ENCODE peak calls at places on chromosomes 13 and 19, in eight cellular contexts. O is AML-193; N is caudate nucleus; S is NCI-H510A; G is neural progenitor cell; E is stimulated activated CD8-positive, alpha-beta memory T cell treated with anti-CD3 and anti-CD28 coated beads, Interleukin-4, amount 100 ng/mL, for 4 hours; T is astrocyte of the cerebellum; Q is myocyte. F is an unnamed sample.

GRCh38 chr13:97125051-97125809 is 96.9 kb upstream of the MBNL2 start:
- DNase-seq in O (no peak), N (no peak), S (peak; percentile 48), G (peak; percentile 38), E (no peak), T (peak; percentile 65), Q (peak; percentile 79), F (no peak)

GRCh38 chr19:48907671-48908070 is 7.6 kb downstream of the NUCB1 start:
- DNase-seq in O (no peak), N (no peak), S (no peak), G (no peak), E (no peak), T (no peak), Q (no peak), F (no peak)

GRCh38 chr19:24159707-24160106 is 72.7 kb downstream of the ZNF254 start:
- DNase-seq in O (peak; percentile 5), N (no peak), S (no peak), G (no peak), E (no peak), T (no peak), Q (peak; percentile 6), F (no peak)

GRCh38 chr19:50309396-50310125 is 19.6 kb downstream of the KCNC3 start:
- DNase-seq in O (no peak), N (no peak), S (no peak), G (no peak), E (no peak), T (no peak), Q (no peak), F (no peak)

GRCh38 chr19:29781582-29782580 is 29.9 kb upstream of the CCNE1 start:
- DNase-seq in O (no peak), N (no peak), S (no peak), G (no peak), E (no peak), T (no peak), Q (no peak), F (no peak)

GRCh38 chr19:19460761-19461265 is 54.5 kb downstream of the TSSK6 start:
- DNase-seq in O (no peak), N (no peak), S (no peak), G (peak; percentile 47), E (no peak), T (no peak), Q (no peak), F (peak; percentile 79)

GRCh38 chr13:105410602-105411001 is 1124.9 kb downstream of the EFNB2 start:
- DNase-seq in O (no peak), N (peak; percentile 41), S (no peak), G (peak; percentile 77), E (no peak), T (no peak), Q (peak; percentile 69), F (peak; percentile 6)

GRCh38 chr19:33456076-33456844 is 65.3 kb downstream of the PEPD start:
- DNase-seq in O (no peak), N (no peak), S (no peak), G (no peak), E (no peak), T (no peak), Q (no peak), F (no peak)

GRCh38 chr19:40592170-40592569 is 9.0 kb upstream of the LTBP4 start:
- DNase-seq in O (no peak), N (no peak), S (no peak), G (peak; percentile 44), E (no peak), T (no peak), Q (peak; percentile 60), F (peak; percentile 69)

GRCh38 chr13:36548129-36548528 is 115.8 kb downstream of the CCNA1 start:
- DNase-seq in O (no peak), N (no peak), S (no peak), G (no peak), E (no peak), T (no peak), Q (peak; percentile 16), F (no peak)

GRCh38 chr19:277581-278165 is 13.5 kb downstream of the PLPP2 start:
- DNase-seq in O (no peak), N (no peak), S (no peak), G (peak; percentile 89), E (no peak), T (no peak), Q (peak; percentile 25), F (no peak)

GRCh38 chr13:80341098-80341701 is at the start of gene SPRY2:
- DNase-seq in O (peak; percentile 98), N (peak; percentile 93), S (peak; percentile 48), G (peak; percentile 97), E (peak; percentile 17), T (peak; percentile 86), Q (peak; percentile 98), F (peak; percentile 95)

GRCh38 chr13:26950546-26950945 is 190.0 kb upstream of the GPR12 start:
- DNase-seq in O (no peak), N (no peak), S (no peak), G (no peak), E (no peak), T (no peak), Q (no peak), F (no peak)

GRCh38 chr19:3644351-3645066 is 17.9 kb upstream of the CACTIN start:
- DNase-seq in O (no peak), N (peak; percentile 84), S (no peak), G (no peak), E (no peak), T (no peak), Q (peak; percentile 48), F (no peak)

GRCh38 chr19:51508059-51508733 is 6.6 kb upstream of the SIGLEC12 start:
- DNase-seq in O (no peak), N (no peak), S (no peak), G (no peak), E (no peak), T (no peak), Q (no peak), F (no peak)

GRCh38 chr19:45160870-45161714 is at the start of gene NKPD1:
- DNase-seq in O (no peak), N (no peak), S (peak; percentile 67), G (no peak), E (no peak), T (no peak), Q (no peak), F (no peak)

GRCh38 chr19:30648321-30648720 is 276.1 kb downstream of the ZNF536 start:
- DNase-seq in O (no peak), N (no peak), S (no peak), G (no peak), E (no peak), T (no peak), Q (no peak), F (no peak)

GRCh38 chr13:98022210-98022609 is 68.7 kb downstream of the IPO5 start:
- DNase-seq in O (no peak), N (peak; percentile 13), S (no peak), G (no peak), E (no peak), T (peak; percentile 23), Q (peak; percentile 70), F (peak; percentile 16)

GRCh38 chr19:8567522-8568172 is 9.6 kb downstream of the MYO1F start:
- DNase-seq in O (peak; percentile 43), N (no peak), S (no peak), G (no peak), E (no peak), T (no peak), Q (no peak), F (no peak)

GRCh38 chr19:3443840-3444694 is 36.3 kb downstream of the SMIM24 start:
- DNase-seq in O (no peak), N (no peak), S (no peak), G (peak; percentile 91), E (no peak), T (no peak), Q (no peak), F (no peak)

GRCh38 chr13:108190897-108191296 is 24.4 kb downstream of the LIG4 start:
- DNase-seq in O (no peak), N (no peak), S (no peak), G (no peak), E (no peak), T (no peak), Q (no peak), F (no peak)

GRCh38 chr13:45105895-45106294 is 14.4 kb upstream of the GTF2F2 start:
- DNase-seq in O (no peak), N (no peak), S (no peak), G (no peak), E (no peak), T (no peak), Q (no peak), F (no peak)

GRCh38 chr19:16290692-16291091 is 33.9 kb upstream of the KLF2 start:
- DNase-seq in O (no peak), N (no peak), S (no peak), G (no peak), E (no peak), T (no peak), Q (no peak), F (no peak)

F was measured in hepatic stellate cell.